ENCODE peak calls at places on chromosomes 11 and 22, in five cellular contexts. One of them, this sample, is unnamed.

GRCh38 chr22:50423956-50424355 is 50.9 kb downstream of the SBF1 start:
- DNase-seq in AG20443: no peak
- DNase-seq in T1000: no peak
- DNase-seq in stimulated activated CD4-positive, alpha-beta T cell treated with anti-CD3 and anti-CD28 coated beads, Interleukin-4, amount 100 ng/mL, for 1 hour: no peak
- DNase-seq in gastrocnemius medialis: no peak
- DNase-seq in this sample: no peak

GRCh38 chr11:128297111-128297651 is 290.2 kb downstream of the ETS1 start:
- DNase-seq in T1000: no peak
- DNase-seq in AG20443: no peak
- DNase-seq in gastrocnemius medialis: no peak
- DNase-seq in stimulated activated CD4-positive, alpha-beta T cell treated with anti-CD3 and anti-CD28 coated beads, Interleukin-4, amount 100 ng/mL, for 1 hour: no peak
- DNase-seq in this sample: no peak

GRCh38 chr22:24088796-24089195 is 77.7 kb downstream of the CABIN1 start:
- DNase-seq in AG20443: peak
- DNase-seq in T1000: no peak
- DNase-seq in gastrocnemius medialis: no peak
- DNase-seq in stimulated activated CD4-positive, alpha-beta T cell treated with anti-CD3 and anti-CD28 coated beads, Interleukin-4, amount 100 ng/mL, for 1 hour: no peak
- DNase-seq in this sample: no peak

GRCh38 chr11:110287537-110287936 is 8.9 kb downstream of the RDX start:
- DNase-seq in gastrocnemius medialis: no peak
- DNase-seq in AG20443: no peak
- DNase-seq in T1000: no peak
- DNase-seq in stimulated activated CD4-positive, alpha-beta T cell treated with anti-CD3 and anti-CD28 coated beads, Interleukin-4, amount 100 ng/mL, for 1 hour: no peak
- DNase-seq in this sample: no peak

GRCh38 chr11:79419120-79419519 is 21.7 kb downstream of the TENM4 start:
- DNase-seq in AG20443: peak
- DNase-seq in T1000: peak
- DNase-seq in gastrocnemius medialis: no peak
- DNase-seq in stimulated activated CD4-positive, alpha-beta T cell treated with anti-CD3 and anti-CD28 coated beads, Interleukin-4, amount 100 ng/mL, for 1 hour: no peak
- DNase-seq in this sample: no peak

GRCh38 chr22:24455039-24455438 is 27.6 kb downstream of the ADORA2A start:
- DNase-seq in AG20443: no peak
- DNase-seq in T1000: no peak
- DNase-seq in gastrocnemius medialis: no peak
- DNase-seq in stimulated activated CD4-positive, alpha-beta T cell treated with anti-CD3 and anti-CD28 coated beads, Interleukin-4, amount 100 ng/mL, for 1 hour: no peak
- DNase-seq in this sample: no peak

GRCh38 chr11:133479209-133479608 is 53.1 kb downstream of the OPCML start:
- DNase-seq in stimulated activated CD4-positive, alpha-beta T cell treated with anti-CD3 and anti-CD28 coated beads, Interleukin-4, amount 100 ng/mL, for 1 hour: no peak
- DNase-seq in T1000: no peak
- DNase-seq in AG20443: no peak
- DNase-seq in gastrocnemius medialis: no peak
- DNase-seq in this sample: no peak

GRCh38 chr22:20602589-20603164 is 95.3 kb downstream of the MED15 start:
- DNase-seq in T1000: no peak
- DNase-seq in gastrocnemius medialis: no peak
- DNase-seq in stimulated activated CD4-positive, alpha-beta T cell treated with anti-CD3 and anti-CD28 coated beads, Interleukin-4, amount 100 ng/mL, for 1 hour: no peak
- DNase-seq in AG20443: no peak
- DNase-seq in this sample: no peak

GRCh38 chr11:64032050-64032449 is 3.7 kb upstream of the FLRT1 start:
- DNase-seq in AG20443: no peak
- DNase-seq in stimulated activated CD4-positive, alpha-beta T cell treated with anti-CD3 and anti-CD28 coated beads, Interleukin-4, amount 100 ng/mL, for 1 hour: no peak
- DNase-seq in T1000: peak
- DNase-seq in gastrocnemius medialis: no peak
- DNase-seq in this sample: no peak

GRCh38 chr22:42397332-42398246 is 34.6 kb downstream of the NFAM1 start:
- DNase-seq in AG20443: no peak
- DNase-seq in stimulated activated CD4-positive, alpha-beta T cell treated with anti-CD3 and anti-CD28 coated beads, Interleukin-4, amount 100 ng/mL, for 1 hour: no peak
- DNase-seq in gastrocnemius medialis: no peak
- DNase-seq in T1000: no peak
- DNase-seq in this sample: no peak

GRCh38 chr11:111456859-111457730 is 55.1 kb downstream of the BTG4 start:
- DNase-seq in stimulated activated CD4-positive, alpha-beta T cell treated with anti-CD3 and anti-CD28 coated beads, Interleukin-4, amount 100 ng/mL, for 1 hour: no peak
- DNase-seq in gastrocnemius medialis: no peak
- DNase-seq in T1000: no peak
- DNase-seq in AG20443: no peak
- DNase-seq in this sample: peak

GRCh38 chr22:44202261-44202789 is 21.6 kb downstream of the PARVG start:
- DNase-seq in stimulated activated CD4-positive, alpha-beta T cell treated with anti-CD3 and anti-CD28 coated beads, Interleukin-4, amount 100 ng/mL, for 1 hour: no peak
- DNase-seq in gastrocnemius medialis: no peak
- DNase-seq in AG20443: peak
- DNase-seq in T1000: peak
- DNase-seq in this sample: no peak

GRCh38 chr11:103367650-103368049 is 258.4 kb downstream of the DYNC2H1 start:
- DNase-seq in gastrocnemius medialis: no peak
- DNase-seq in AG20443: peak
- DNase-seq in T1000: no peak
- DNase-seq in stimulated activated CD4-positive, alpha-beta T cell treated with anti-CD3 and anti-CD28 coated beads, Interleukin-4, amount 100 ng/mL, for 1 hour: no peak
- DNase-seq in this sample: no peak

GRCh38 chr22:49305966-49306631 is 521.6 kb downstream of the BRD1 start:
- DNase-seq in stimulated activated CD4-positive, alpha-beta T cell treated with anti-CD3 and anti-CD28 coated beads, Interleukin-4, amount 100 ng/mL, for 1 hour: no peak
- DNase-seq in T1000: no peak
- DNase-seq in gastrocnemius medialis: no peak
- DNase-seq in AG20443: no peak
- DNase-seq in this sample: no peak

GRCh38 chr11:84249344-84250135 is 963.4 kb upstream of the CCDC90B start:
- DNase-seq in T1000: no peak
- DNase-seq in stimulated activated CD4-positive, alpha-beta T cell treated with anti-CD3 and anti-CD28 coated beads, Interleukin-4, amount 100 ng/mL, for 1 hour: no peak
- DNase-seq in gastrocnemius medialis: no peak
- DNase-seq in AG20443: no peak
- DNase-seq in this sample: no peak

GRCh38 chr22:25928038-25928437 is 186.1 kb downstream of the MYO18B start:
- DNase-seq in gastrocnemius medialis: no peak
- DNase-seq in T1000: no peak
- DNase-seq in AG20443: no peak
- DNase-seq in stimulated activated CD4-positive, alpha-beta T cell treated with anti-CD3 and anti-CD28 coated beads, Interleukin-4, amount 100 ng/mL, for 1 hour: no peak
- DNase-seq in this sample: no peak

GRCh38 chr11:2185324-2186085 is 13.9 kb upstream of the TH start:
- DNase-seq in gastrocnemius medialis: no peak
- DNase-seq in T1000: no peak
- DNase-seq in stimulated activated CD4-positive, alpha-beta T cell treated with anti-CD3 and anti-CD28 coated beads, Interleukin-4, amount 100 ng/mL, for 1 hour: no peak
- DNase-seq in AG20443: no peak
- DNase-seq in this sample: no peak

GRCh38 chr11:27688076-27688475 is 12.2 kb downstream of the BDNF start:
- DNase-seq in AG20443: no peak
- DNase-seq in gastrocnemius medialis: no peak
- DNase-seq in T1000: no peak
- DNase-seq in stimulated activated CD4-positive, alpha-beta T cell treated with anti-CD3 and anti-CD28 coated beads, Interleukin-4, amount 100 ng/mL, for 1 hour: no peak
- DNase-seq in this sample: no peak

GRCh38 chr22:50693462-50693861 is 20.8 kb downstream of the SHANK3 start:
- DNase-seq in T1000: no peak
- DNase-seq in stimulated activated CD4-positive, alpha-beta T cell treated with anti-CD3 and anti-CD28 coated beads, Interleukin-4, amount 100 ng/mL, for 1 hour: no peak
- DNase-seq in gastrocnemius medialis: no peak
- DNase-seq in AG20443: no peak
- DNase-seq in this sample: no peak

GRCh38 chr11:58958500-58958899 is 19.2 kb downstream of the GLYATL1 start:
- DNase-seq in T1000: no peak
- DNase-seq in stimulated activated CD4-positive, alpha-beta T cell treated with anti-CD3 and anti-CD28 coated beads, Interleukin-4, amount 100 ng/mL, for 1 hour: peak
- DNase-seq in AG20443: peak
- DNase-seq in gastrocnemius medialis: no peak
- DNase-seq in this sample: no peak

GRCh38 chr11:68924073-68924925 is 20.6 kb downstream of the IGHMBP2 start:
- DNase-seq in gastrocnemius medialis: no peak
- DNase-seq in AG20443: no peak
- DNase-seq in stimulated activated CD4-positive, alpha-beta T cell treated with anti-CD3 and anti-CD28 coated beads, Interleukin-4, amount 100 ng/mL, for 1 hour: no peak
- DNase-seq in T1000: no peak
- DNase-seq in this sample: no peak

GRCh38 chr22:42072606-42073330 is 1.3 kb upstream of the PHETA2 start:
- DNase-seq in T1000: no peak
- DNase-seq in AG20443: no peak
- DNase-seq in gastrocnemius medialis: no peak
- DNase-seq in stimulated activated CD4-positive, alpha-beta T cell treated with anti-CD3 and anti-CD28 coated beads, Interleukin-4, amount 100 ng/mL, for 1 hour: no peak
- DNase-seq in this sample: no peak

GRCh38 chr22:33539902-33540751 is 380.1 kb downstream of the LARGE1 start:
- DNase-seq in gastrocnemius medialis: peak
- DNase-seq in stimulated activated CD4-positive, alpha-beta T cell treated with anti-CD3 and anti-CD28 coated beads, Interleukin-4, amount 100 ng/mL, for 1 hour: no peak
- DNase-seq in T1000: no peak
- DNase-seq in AG20443: peak
- DNase-seq in this sample: no peak

GRCh38 chr11:9646324-9646723 is 17.6 kb upstream of the SWAP70 start:
- DNase-seq in AG20443: no peak
- DNase-seq in gastrocnemius medialis: no peak
- DNase-seq in T1000: no peak
- DNase-seq in stimulated activated CD4-positive, alpha-beta T cell treated with anti-CD3 and anti-CD28 coated beads, Interleukin-4, amount 100 ng/mL, for 1 hour: no peak
- DNase-seq in this sample: peak